ENCODE peak calls at places on chromosomes 4 and X, in six cellular contexts. One of them, this sample, is unnamed. For H3K4me1, the result is how much of the 10 kb centered on the place peaks cover.

GRCh38 chr4:156298230-156298629 is 344.6 kb upstream of the CTSO start:
- DNase-seq in IMR-90: peak
- DNase-seq in ascending aorta: no peak
- DNase-seq in GM23248: peak
- DNase-seq in CD4-positive, alpha-beta memory T cell: no peak
- DNase-seq in RWPE2: no peak
- DNase-seq in this sample: no peak

GRCh38 chr4:26589699-26590098 is 5.8 kb downstream of the TBC1D19 start:
- DNase-seq in CD4-positive, alpha-beta memory T cell: no peak
- DNase-seq in GM23248: no peak
- DNase-seq in IMR-90: no peak
- DNase-seq in ascending aorta: no peak
- DNase-seq in RWPE2: no peak
- DNase-seq in this sample: no peak

GRCh38 chr4:77959566-77960338 is 97.1 kb downstream of the MRPL1 start:
- DNase-seq in IMR-90: peak
- DNase-seq in CD4-positive, alpha-beta memory T cell: peak
- DNase-seq in RWPE2: no peak
- DNase-seq in GM23248: peak
- DNase-seq in ascending aorta: no peak
- DNase-seq in this sample: no peak

GRCh38 chrX:24838624-24839023 is 144.9 kb downstream of the POLA1 start:
- DNase-seq in GM23248: peak
- DNase-seq in ascending aorta: no peak
- DNase-seq in RWPE2: no peak
- DNase-seq in IMR-90: peak
- DNase-seq in CD4-positive, alpha-beta memory T cell: peak
- DNase-seq in this sample: no peak

GRCh38 chr4:128286474-128287158 is 997 bp downstream of the PGRMC2 start:
- DNase-seq in CD4-positive, alpha-beta memory T cell: peak
- DNase-seq in GM23248: peak
- DNase-seq in IMR-90: peak
- DNase-seq in ascending aorta: no peak
- DNase-seq in RWPE2: no peak
- DNase-seq in this sample: peak

GRCh38 chr4:151284534-151285245 is 7.7 kb downstream of the PRSS48 start:
- DNase-seq in ascending aorta: no peak
- DNase-seq in GM23248: no peak
- DNase-seq in IMR-90: no peak
- DNase-seq in RWPE2: no peak
- DNase-seq in CD4-positive, alpha-beta memory T cell: no peak
- DNase-seq in this sample: no peak

GRCh38 chrX:104565791-104566687 is at the start of gene IL1RAPL2:
- DNase-seq in IMR-90: no peak
- DNase-seq in CD4-positive, alpha-beta memory T cell: no peak
- DNase-seq in GM23248: peak
- DNase-seq in ascending aorta: no peak
- DNase-seq in RWPE2: no peak
- DNase-seq in this sample: no peak

GRCh38 chr4:4837316-4837715 is 22.1 kb upstream of the MSX1 start:
- DNase-seq in CD4-positive, alpha-beta memory T cell: no peak
- DNase-seq in RWPE2: no peak
- DNase-seq in ascending aorta: no peak
- DNase-seq in IMR-90: no peak
- DNase-seq in GM23248: peak
- DNase-seq in this sample: no peak

GRCh38 chr4:87363552-87363951 is 27.4 kb downstream of the HSD17B11 start:
- DNase-seq in ascending aorta: no peak
- DNase-seq in RWPE2: no peak
- DNase-seq in CD4-positive, alpha-beta memory T cell: no peak
- DNase-seq in GM23248: no peak
- DNase-seq in IMR-90: no peak
- DNase-seq in this sample: no peak

GRCh38 chr4:147516133-147516532 is 35.2 kb downstream of the EDNRA start:
- DNase-seq in CD4-positive, alpha-beta memory T cell: no peak
- DNase-seq in RWPE2: no peak
- DNase-seq in ascending aorta: no peak
- DNase-seq in GM23248: no peak
- DNase-seq in IMR-90: no peak
- DNase-seq in this sample: no peak

GRCh38 chr4:147513952-147514351 is 33.1 kb downstream of the EDNRA start:
- DNase-seq in RWPE2: no peak
- DNase-seq in CD4-positive, alpha-beta memory T cell: no peak
- DNase-seq in IMR-90: no peak
- DNase-seq in ascending aorta: no peak
- DNase-seq in GM23248: no peak
- DNase-seq in this sample: no peak

GRCh38 chr4:147518086-147518485 is 37.2 kb downstream of the EDNRA start:
- DNase-seq in IMR-90: no peak
- DNase-seq in RWPE2: no peak
- DNase-seq in ascending aorta: no peak
- DNase-seq in CD4-positive, alpha-beta memory T cell: no peak
- DNase-seq in GM23248: no peak
- DNase-seq in this sample: no peak

GRCh38 chr4:147515220-147515936 is 34.5 kb downstream of the EDNRA start:
- DNase-seq in CD4-positive, alpha-beta memory T cell: no peak
- DNase-seq in ascending aorta: no peak
- DNase-seq in RWPE2: no peak
- DNase-seq in IMR-90: no peak
- DNase-seq in GM23248: no peak
- DNase-seq in this sample: no peak

GRCh38 chr4:147518846-147519767 is 38.2 kb downstream of the EDNRA start:
- DNase-seq in CD4-positive, alpha-beta memory T cell: peak
- DNase-seq in GM23248: peak
- DNase-seq in ascending aorta: no peak
- DNase-seq in RWPE2: no peak
- DNase-seq in IMR-90: peak
- DNase-seq in this sample: no peak
- H3K27ac ChIP-seq in CD4-positive, alpha-beta memory T cell: no peak
- H3K27ac ChIP-seq in GM23248: no peak
- H3K27ac ChIP-seq in ascending aorta: no peak
- H3K27ac ChIP-seq in RWPE2: no peak
- H3K27ac ChIP-seq in IMR-90: no peak
- H3K27ac ChIP-seq in this sample: no peak

GRCh38 chrX:2711441-2711840 is 20.3 kb downstream of the CD99 start:
- DNase-seq in IMR-90: no peak
- DNase-seq in RWPE2: no peak
- DNase-seq in CD4-positive, alpha-beta memory T cell: no peak
- DNase-seq in ascending aorta: no peak
- DNase-seq in GM23248: no peak
- DNase-seq in this sample: no peak

GRCh38 chrX:2712428-2712827 is 21.3 kb downstream of the CD99 start:
- DNase-seq in CD4-positive, alpha-beta memory T cell: no peak
- DNase-seq in IMR-90: no peak
- DNase-seq in GM23248: no peak
- DNase-seq in RWPE2: no peak
- DNase-seq in ascending aorta: no peak
- DNase-seq in this sample: no peak

GRCh38 chrX:2714551-2714950 is 23.5 kb downstream of the CD99 start:
- DNase-seq in RWPE2: no peak
- DNase-seq in ascending aorta: no peak
- DNase-seq in GM23248: no peak
- DNase-seq in IMR-90: no peak
- DNase-seq in CD4-positive, alpha-beta memory T cell: no peak
- DNase-seq in this sample: no peak

GRCh38 chrX:2715066-2715600 is 24.0 kb downstream of the CD99 start:
- DNase-seq in CD4-positive, alpha-beta memory T cell: no peak
- DNase-seq in GM23248: no peak
- DNase-seq in RWPE2: no peak
- DNase-seq in ascending aorta: no peak
- DNase-seq in IMR-90: no peak
- DNase-seq in this sample: no peak

GRCh38 chrX:2712890-2713860 is 22.1 kb downstream of the CD99 start:
- DNase-seq in IMR-90: no peak
- DNase-seq in GM23248: no peak
- DNase-seq in ascending aorta: no peak
- DNase-seq in RWPE2: no peak
- DNase-seq in CD4-positive, alpha-beta memory T cell: no peak
- DNase-seq in this sample: no peak
- H3K4me1 ChIP-seq in IMR-90: under half
- H3K4me1 ChIP-seq in GM23248: under half
- H3K4me1 ChIP-seq in ascending aorta: under half
- H3K4me1 ChIP-seq in RWPE2: under half
- H3K4me1 ChIP-seq in CD4-positive, alpha-beta memory T cell: half or more
- H3K4me1 ChIP-seq in this sample: under half

DNA sequence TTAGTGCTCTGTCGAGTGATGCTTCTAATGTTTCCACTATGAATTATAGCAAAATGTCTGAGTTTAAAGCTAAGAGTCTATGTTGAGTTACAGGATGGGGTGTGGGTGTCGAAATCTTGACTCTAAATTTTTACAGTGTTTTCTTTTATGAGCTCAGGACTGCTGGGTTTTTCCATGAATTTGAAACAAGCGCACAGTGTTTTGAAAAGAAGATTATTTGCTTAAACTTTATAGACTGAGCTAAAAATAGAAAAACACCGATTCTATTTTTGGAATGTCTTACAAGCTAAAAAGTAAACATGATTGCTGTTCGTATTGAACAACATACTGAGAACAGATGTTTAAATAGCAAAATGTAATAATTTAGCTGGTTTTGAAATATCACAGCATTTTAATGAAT is 7.6 kb downstream of the PTTG2 start:
- DNase-seq in CD4-positive, alpha-beta memory T cell: no peak
- DNase-seq in RWPE2: no peak
- DNase-seq in GM23248: no peak
- DNase-seq in IMR-90: peak
- DNase-seq in ascending aorta: no peak
- DNase-seq in this sample: no peak
- H3K27ac ChIP-seq in CD4-positive, alpha-beta memory T cell: no peak
- H3K27ac ChIP-seq in RWPE2: no peak
- H3K27ac ChIP-seq in GM23248: no peak
- H3K27ac ChIP-seq in IMR-90: no peak
- H3K27ac ChIP-seq in ascending aorta: peak
- H3K27ac ChIP-seq in this sample: no peak

GRCh38 chr4:23878235-23878861 is 11.5 kb downstream of the PPARGC1A start:
- DNase-seq in ascending aorta: no peak
- DNase-seq in RWPE2: no peak
- DNase-seq in GM23248: no peak
- DNase-seq in CD4-positive, alpha-beta memory T cell: no peak
- DNase-seq in IMR-90: no peak
- DNase-seq in this sample: no peak

GRCh38 chr4:23877758-23878229 is 12.1 kb downstream of the PPARGC1A start:
- DNase-seq in IMR-90: peak
- DNase-seq in RWPE2: no peak
- DNase-seq in ascending aorta: no peak
- DNase-seq in CD4-positive, alpha-beta memory T cell: no peak
- DNase-seq in GM23248: no peak
- DNase-seq in this sample: no peak

GRCh38 chr4:23881052-23881501 is 8.8 kb downstream of the PPARGC1A start:
- DNase-seq in IMR-90: no peak
- DNase-seq in ascending aorta: no peak
- DNase-seq in RWPE2: no peak
- DNase-seq in GM23248: no peak
- DNase-seq in CD4-positive, alpha-beta memory T cell: no peak
- DNase-seq in this sample: no peak

GRCh38 chr4:23876418-23877089 is 13.3 kb downstream of the PPARGC1A start:
- DNase-seq in CD4-positive, alpha-beta memory T cell: no peak
- DNase-seq in ascending aorta: no peak
- DNase-seq in GM23248: no peak
- DNase-seq in IMR-90: no peak
- DNase-seq in RWPE2: no peak
- DNase-seq in this sample: no peak

DNA sequence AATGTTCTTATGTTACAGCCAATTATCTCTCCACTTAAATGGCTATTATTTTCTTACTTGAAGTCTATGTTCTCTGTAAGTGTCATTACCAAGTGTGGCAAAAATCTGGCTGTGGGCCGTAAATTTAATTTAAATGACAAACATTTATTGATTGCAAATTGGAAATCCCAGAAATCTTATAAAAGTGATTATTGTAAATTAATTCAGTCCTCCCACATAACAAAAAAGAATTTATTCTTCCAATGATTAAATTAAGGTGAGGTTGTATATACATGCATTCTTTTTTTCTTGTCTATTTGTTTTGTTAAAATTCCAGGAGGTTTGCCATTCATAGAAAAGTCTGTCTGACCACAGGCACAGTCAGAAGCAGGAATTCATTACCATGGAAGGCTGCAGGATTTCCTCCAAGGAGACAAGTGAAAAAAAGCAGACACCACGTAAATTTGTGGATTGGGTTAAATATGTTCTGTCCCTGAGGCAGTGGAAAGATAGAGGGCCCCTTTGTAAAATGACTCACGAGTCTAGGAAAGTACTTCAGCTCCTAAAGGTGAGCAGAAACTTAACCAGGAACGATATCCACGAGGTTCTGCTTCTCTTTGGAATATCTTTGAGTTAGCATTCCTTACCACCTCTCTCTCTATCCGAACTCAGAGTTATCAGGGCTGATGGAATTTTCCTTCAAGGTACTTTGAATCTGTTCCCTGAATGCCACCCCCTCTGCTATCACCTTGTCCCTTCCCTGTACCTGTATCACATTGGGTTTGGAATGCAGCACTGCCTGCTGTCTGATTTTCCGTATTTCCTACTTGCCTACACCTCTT is 10.7 kb downstream of the PPARGC1A start:
- DNase-seq in IMR-90: peak
- DNase-seq in RWPE2: no peak
- DNase-seq in ascending aorta: no peak
- DNase-seq in CD4-positive, alpha-beta memory T cell: no peak
- DNase-seq in GM23248: no peak
- DNase-seq in this sample: no peak
- H3K4me1 ChIP-seq in IMR-90: under half
- H3K4me1 ChIP-seq in RWPE2: under half
- H3K4me1 ChIP-seq in ascending aorta: under half
- H3K4me1 ChIP-seq in CD4-positive, alpha-beta memory T cell: under half
- H3K4me1 ChIP-seq in GM23248: under half
- H3K4me1 ChIP-seq in this sample: under half

GRCh38 chr4:786861-787300 is 39.0 kb downstream of the CPLX1 start:
- DNase-seq in IMR-90: no peak
- DNase-seq in RWPE2: no peak
- DNase-seq in GM23248: no peak
- DNase-seq in ascending aorta: no peak
- DNase-seq in CD4-positive, alpha-beta memory T cell: no peak
- DNase-seq in this sample: no peak
- H3K27ac ChIP-seq in IMR-90: no peak
- H3K27ac ChIP-seq in RWPE2: no peak
- H3K27ac ChIP-seq in GM23248: no peak
- H3K27ac ChIP-seq in ascending aorta: no peak
- H3K27ac ChIP-seq in CD4-positive, alpha-beta memory T cell: no peak
- H3K27ac ChIP-seq in this sample: no peak

GRCh38 chr4:121819216-121819980 is 4.3 kb downstream of the CCNA2 start:
- DNase-seq in RWPE2: no peak
- DNase-seq in ascending aorta: no peak
- DNase-seq in GM23248: peak
- DNase-seq in CD4-positive, alpha-beta memory T cell: no peak
- DNase-seq in IMR-90: no peak
- DNase-seq in this sample: no peak

GRCh38 chr4:121818215-121818614 is 5.5 kb downstream of the CCNA2 start:
- DNase-seq in CD4-positive, alpha-beta memory T cell: no peak
- DNase-seq in RWPE2: no peak
- DNase-seq in ascending aorta: no peak
- DNase-seq in GM23248: no peak
- DNase-seq in IMR-90: no peak
- DNase-seq in this sample: no peak

GRCh38 chr4:121814756-121815155 is 8.9 kb downstream of the CCNA2 start:
- DNase-seq in RWPE2: no peak
- DNase-seq in ascending aorta: no peak
- DNase-seq in IMR-90: peak
- DNase-seq in GM23248: peak
- DNase-seq in CD4-positive, alpha-beta memory T cell: no peak
- DNase-seq in this sample: no peak

GRCh38 chr4:121817006-121817405 is 6.7 kb downstream of the CCNA2 start:
- DNase-seq in ascending aorta: no peak
- DNase-seq in RWPE2: no peak
- DNase-seq in GM23248: no peak
- DNase-seq in CD4-positive, alpha-beta memory T cell: no peak
- DNase-seq in IMR-90: no peak
- DNase-seq in this sample: no peak

GRCh38 chr4:121817701-121818100 is 6.0 kb downstream of the CCNA2 start:
- DNase-seq in RWPE2: no peak
- DNase-seq in ascending aorta: no peak
- DNase-seq in GM23248: no peak
- DNase-seq in IMR-90: no peak
- DNase-seq in CD4-positive, alpha-beta memory T cell: no peak
- DNase-seq in this sample: no peak
- H3K4me1 ChIP-seq in RWPE2: under half
- H3K4me1 ChIP-seq in ascending aorta: under half
- H3K4me1 ChIP-seq in GM23248: half or more
- H3K4me1 ChIP-seq in IMR-90: under half
- H3K4me1 ChIP-seq in CD4-positive, alpha-beta memory T cell: under half
- H3K4me1 ChIP-seq in this sample: under half